ENCODE peak calls at places on chromosomes 11 and 22, in ten cellular contexts. F is prostate gland, Z is breast epithelium, U is GM12878, G is HCT116, J is stomach, C is sigmoid colon, V is GM23338, P is transverse colon, K is Panc1. B is an unnamed sample.

GRCh38 chr11:2169001-2169370 is 2.6 kb downstream of the TH start:
- DNase-seq in F (no peak), Z (no peak), U (no peak), G (no peak), J (no peak), C (no peak), V (no peak), P (no peak), K (no peak), B (no peak)

GRCh38 chr22:23273445-23274145 is 93.3 kb downstream of the BCR start:
- DNase-seq in F (no peak), Z (no peak), U (no peak), G (no peak), J (no peak), C (no peak), V (no peak), P (no peak), K (no peak), B (no peak)

GRCh38 chr11:15170698-15171097 is 56.0 kb downstream of the INSC start:
- DNase-seq in F (no peak), Z (no peak), U (no peak), G (no peak), J (no peak), C (no peak), V (no peak), P (no peak), K (no peak), B (no peak)

GRCh38 chr11:26960265-26960664 is 33.6 kb upstream of the FIBIN start:
- DNase-seq in F (no peak), Z (no peak), U (no peak), G (no peak), J (no peak), C (no peak), V (no peak), P (no peak), K (no peak), B (no peak)

GRCh38 chr11:102590646-102591045 is 34.5 kb downstream of the MMP20 start:
- DNase-seq in F (no peak), Z (no peak), U (no peak), G (no peak), J (no peak), C (no peak), V (no peak), P (no peak), K (no peak), B (no peak)

GRCh38 chr11:11137339-11137738 is 215.7 kb downstream of the CSNK2A3 start:
- DNase-seq in F (no peak), Z (no peak), U (no peak), G (no peak), J (no peak), C (no peak), V (no peak), P (no peak), K (no peak), B (no peak)

GRCh38 chr11:25602149-25602548 is 729.8 kb upstream of the ANO3 start:
- DNase-seq in F (no peak), Z (no peak), U (no peak), G (no peak), J (no peak), C (no peak), V (peak), P (no peak), K (no peak), B (no peak)

GRCh38 chr11:63869686-63870085 is 30.8 kb downstream of the MARK2 start:
- DNase-seq in F (no peak), Z (no peak), U (no peak), G (no peak), J (no peak), C (no peak), V (no peak), P (peak), K (no peak), B (no peak)

GRCh38 chr11:59223177-59223576 is 10.4 kb upstream of the MPEG1 start:
- DNase-seq in F (no peak), Z (no peak), U (no peak), G (no peak), J (no peak), C (no peak), V (no peak), P (no peak), K (no peak), B (no peak)
- TF ChIP-seq POLR2AphosphoS5 in F (no peak), Z (no peak), U (no peak), G (no peak), J (no peak), C (no peak), V (no peak), P (no peak), K (no peak), B (no peak)

GRCh38 chr11:67370351-67371076 is 2.9 kb downstream of the CLCF1 start:
- DNase-seq in F (no peak), Z (no peak), U (no peak), G (no peak), J (no peak), C (peak), V (no peak), P (no peak), K (no peak), B (no peak)

GRCh38 chr11:67371199-67371548 is 2.2 kb downstream of the CLCF1 start:
- DNase-seq in F (no peak), Z (no peak), U (no peak), G (no peak), J (no peak), C (no peak), V (no peak), P (no peak), K (no peak), B (no peak)

GRCh38 chr11:67368621-67369020 is 4.8 kb downstream of the CLCF1 start:
- DNase-seq in F (no peak), Z (no peak), U (no peak), G (no peak), J (no peak), C (no peak), V (no peak), P (no peak), K (no peak), B (no peak)

GRCh38 chr11:67369275-67369674 is 4.1 kb downstream of the CLCF1 start:
- DNase-seq in F (no peak), Z (no peak), U (no peak), G (no peak), J (no peak), C (no peak), V (no peak), P (no peak), K (no peak), B (no peak)

DNA sequence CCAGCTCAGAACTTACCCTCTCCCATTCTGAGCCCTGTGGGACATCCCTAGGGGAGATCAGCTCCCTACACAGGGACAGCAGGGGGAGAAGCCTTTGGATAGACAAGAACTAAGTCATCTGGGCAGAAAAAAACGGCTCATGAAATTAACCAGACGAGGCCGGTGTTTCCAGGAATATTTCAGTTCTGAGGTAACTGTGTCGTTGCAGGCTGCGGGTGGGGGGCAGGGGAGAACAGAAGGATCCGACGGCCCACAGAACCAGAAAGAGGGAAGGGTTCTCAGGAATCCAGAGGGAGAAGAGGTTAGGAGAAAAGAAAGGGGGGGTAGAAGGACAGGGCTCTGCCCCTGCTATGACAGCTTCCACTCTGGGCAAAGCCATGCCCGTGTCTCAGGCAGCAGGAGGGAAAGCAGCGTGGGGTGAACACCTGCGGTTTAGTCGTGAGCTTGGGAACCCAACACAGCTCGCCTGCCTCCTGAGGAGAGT is 3.6 kb downstream of the CLCF1 start:
- DNase-seq in F (no peak), Z (no peak), U (no peak), G (no peak), J (no peak), C (peak), V (no peak), P (no peak), K (no peak), B (no peak)
- TF ChIP-seq POLR2AphosphoS5 in F (no peak), Z (no peak), U (no peak), G (no peak), J (peak), C (peak), V (no peak), P (peak), K (no peak), B (no peak)

GRCh38 chr22:41446639-41447434 is at the start of gene TOB2:
- DNase-seq in F (peak), Z (peak), U (peak), G (peak), J (peak), C (peak), V (peak), P (peak), K (peak), B (peak)

GRCh38 chr22:41442240-41442792 is 4.3 kb downstream of the TOB2 start:
- DNase-seq in F (no peak), Z (no peak), U (no peak), G (no peak), J (no peak), C (no peak), V (no peak), P (no peak), K (no peak), B (no peak)

GRCh38 chr22:41446057-41446501 is 522 bp downstream of the TOB2 start:
- DNase-seq in F (peak), Z (no peak), U (no peak), G (no peak), J (peak), C (peak), V (peak), P (peak), K (no peak), B (no peak)

GRCh38 chr22:41445171-41446056 is 1.2 kb downstream of the TOB2 start:
- DNase-seq in F (peak), Z (no peak), U (no peak), G (no peak), J (peak), C (peak), V (peak), P (peak), K (no peak), B (no peak)

DNA sequence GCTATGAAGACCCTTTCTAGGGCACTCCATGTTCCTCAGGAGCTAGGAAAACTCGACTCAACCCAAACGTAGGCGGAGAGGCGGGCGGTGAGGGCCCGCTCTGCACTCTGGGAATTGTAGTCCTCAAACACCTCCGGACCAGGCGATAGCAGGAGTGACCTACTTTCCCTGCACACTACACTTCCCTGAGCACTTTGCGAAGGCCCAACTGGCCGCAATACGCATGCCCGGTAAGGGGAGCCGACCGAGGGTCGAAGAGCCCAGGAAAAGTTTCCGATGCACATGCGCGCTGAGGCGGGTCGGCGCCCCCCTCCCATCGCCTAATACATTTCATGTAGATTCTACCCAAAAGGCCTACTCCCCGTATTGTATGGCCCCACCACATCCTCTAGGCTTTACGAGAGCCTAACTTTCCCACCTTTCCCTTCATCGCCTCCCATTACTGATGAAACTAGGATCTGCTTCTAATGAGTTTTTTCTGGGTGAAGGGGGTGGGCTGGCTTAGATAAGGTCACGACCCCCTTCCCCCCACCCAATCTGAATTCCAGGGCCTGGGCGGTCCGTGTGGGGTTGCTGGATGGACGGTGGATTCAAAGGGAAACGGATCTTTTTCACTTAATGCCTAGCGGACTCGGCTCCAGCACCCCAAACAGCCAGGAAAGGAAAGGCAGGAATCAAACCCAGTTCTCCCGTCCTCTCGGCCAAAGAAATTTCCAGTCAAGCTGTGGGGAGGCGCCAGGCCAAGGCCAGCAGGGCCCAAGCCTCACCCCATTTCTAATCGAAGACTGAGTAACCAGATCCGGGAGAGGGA is 2.0 kb downstream of the TOB2 start:
- DNase-seq in F (peak), Z (peak), U (peak), G (peak), J (peak), C (peak), V (peak), P (peak), K (peak), B (peak)
- TF ChIP-seq POLR2AphosphoS5 in F (peak), Z (peak), U (peak), G (peak), J (peak), C (peak), V (peak), P (peak), K (peak), B (no peak)

DNA sequence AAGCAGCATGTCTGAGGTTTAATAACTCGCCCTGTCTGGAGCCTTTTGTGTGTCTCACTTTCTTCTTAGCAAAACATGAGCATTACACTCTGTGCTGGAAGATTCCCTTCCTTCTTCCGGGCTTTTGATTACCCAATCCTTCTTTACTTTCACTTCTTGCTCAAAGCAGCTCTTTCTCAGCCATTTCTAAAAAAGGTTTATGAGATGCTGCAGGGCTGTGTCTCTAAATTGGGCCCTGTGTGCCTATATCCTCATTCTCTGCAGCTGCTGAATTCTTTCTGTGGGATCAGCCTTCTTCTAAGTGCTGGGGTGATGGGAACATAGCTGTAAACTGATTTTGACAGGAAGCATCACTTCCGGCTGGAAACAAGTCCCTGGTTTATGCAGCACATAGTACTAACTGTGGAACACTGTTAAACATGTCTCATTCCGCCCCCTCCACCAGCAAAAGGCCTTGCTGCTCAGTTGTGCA is 71.8 kb downstream of the PIWIL4 start:
- DNase-seq in F (peak), Z (no peak), U (no peak), G (no peak), J (no peak), C (no peak), V (no peak), P (no peak), K (no peak), B (no peak)
- TF ChIP-seq POLR2AphosphoS5 in F (peak), Z (no peak), U (no peak), G (no peak), J (no peak), C (no peak), V (no peak), P (no peak), K (no peak), B (no peak)

GRCh38 chr22:29257751-29258181 is 10.0 kb downstream of the RHBDD3 start:
- DNase-seq in F (no peak), Z (no peak), U (no peak), G (no peak), J (no peak), C (no peak), V (no peak), P (no peak), K (no peak), B (no peak)

GRCh38 chr22:29260031-29260560 is 7.7 kb downstream of the RHBDD3 start:
- DNase-seq in F (no peak), Z (no peak), U (no peak), G (no peak), J (no peak), C (no peak), V (no peak), P (no peak), K (no peak), B (no peak)

GRCh38 chr22:29259253-29259899 is 8.4 kb downstream of the RHBDD3 start:
- DNase-seq in F (no peak), Z (no peak), U (no peak), G (no peak), J (no peak), C (no peak), V (peak), P (no peak), K (no peak), B (no peak)

GRCh38 chr22:29256606-29257325 is 11.0 kb downstream of the RHBDD3 start:
- DNase-seq in F (no peak), Z (no peak), U (no peak), G (no peak), J (no peak), C (no peak), V (no peak), P (no peak), K (no peak), B (no peak)

DNA sequence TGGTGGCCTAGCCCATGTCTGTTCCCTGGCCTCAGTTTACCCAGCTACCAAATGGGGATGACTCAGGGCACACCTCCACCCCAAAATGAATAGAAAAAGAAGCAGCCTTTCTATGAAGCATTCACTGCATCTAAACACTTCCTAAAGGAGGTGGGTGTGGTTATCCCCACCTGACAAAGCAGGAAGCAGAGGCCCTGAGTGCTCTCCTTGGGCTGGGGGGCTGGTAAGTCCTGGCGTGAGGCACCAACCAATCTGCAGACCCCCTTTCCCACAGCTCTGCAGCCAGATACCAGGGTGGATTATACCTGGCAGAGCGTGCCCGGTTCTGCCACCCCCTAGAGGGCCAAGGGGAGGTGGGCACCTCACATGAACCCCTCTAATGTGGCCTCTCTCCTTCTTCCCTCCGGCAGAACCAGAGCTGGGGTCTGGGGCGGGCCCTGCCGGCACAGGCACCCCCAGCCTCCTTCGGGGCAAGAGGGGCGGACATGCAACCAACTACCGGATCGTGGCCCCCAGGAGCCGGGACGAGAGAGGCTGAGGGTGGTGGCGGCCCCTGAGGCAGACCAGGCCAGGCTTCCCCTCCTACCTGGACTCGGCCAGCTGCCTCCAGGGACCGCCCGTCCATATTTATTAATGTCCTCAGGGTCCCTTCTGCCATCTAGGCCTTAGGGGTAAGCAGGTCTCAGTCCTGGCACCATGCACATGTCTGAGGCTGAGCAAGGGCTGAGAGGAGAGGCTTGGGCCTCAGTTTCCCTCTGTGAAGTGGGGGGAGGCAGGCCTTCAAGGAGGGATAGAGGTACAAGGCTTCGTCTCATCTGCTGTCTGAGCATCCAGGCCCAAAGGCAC is 9.2 kb downstream of the RHBDD3 start:
- DNase-seq in F (no peak), Z (no peak), U (no peak), G (no peak), J (no peak), C (no peak), V (no peak), P (no peak), K (no peak), B (no peak)
- TF ChIP-seq POLR2AphosphoS5 in F (no peak), Z (no peak), U (no peak), G (no peak), J (no peak), C (no peak), V (no peak), P (no peak), K (no peak), B (no peak)

GRCh38 chr22:38656256-38657148 is at the start of the genes CBY1 and FAM227A:
- DNase-seq in F (peak), Z (peak), U (peak), G (peak), J (peak), C (peak), V (peak), P (peak), K (peak), B (peak)
- TF ChIP-seq POLR2AphosphoS5 in F (peak), Z (peak), U (peak), G (peak), J (peak), C (peak), V (peak), P (peak), K (peak), B (peak)

GRCh38 chr22:20205964-20206708 is 55.3 kb upstream of the CCDC188 start:
- DNase-seq in F (peak), Z (no peak), U (peak), G (peak), J (peak), C (peak), V (peak), P (peak), K (peak), B (peak)
- TF ChIP-seq POLR2AphosphoS5 in F (peak), Z (no peak), U (peak), G (peak), J (peak), C (no peak), V (no peak), P (peak), K (no peak), B (no peak)

B was measured in GM12891.